ENCODE peak calls at places on chromosome 15, in six cellular contexts. M is fibroblast of lung, Z is RWPE2, G is right atrium auricular region, E is body of pancreas, B is left ventricle myocardium inferior. L is an unnamed sample. For H3K27me3 and H3K4me1, the result is how much of the 10 kb centered on the place peaks cover.

GRCh38 chr15:37518436-37518835 is 416.0 kb upstream of the TMCO5A start:
- DNase-seq in E (no peak), G (no peak), Z (no peak), B (no peak), M (no peak), L (no peak)

GRCh38 chr15:75713338-75713895 is 769 bp upstream of the CSPG4 start:
- DNase-seq in G (no peak), B (no peak), M (peak), E (no peak), Z (no peak), L (peak)

GRCh38 chr15:60000824-60001641 is 3.1 kb upstream of the FOXB1 start:
- DNase-seq in B (no peak), Z (no peak), M (peak), G (no peak), E (no peak), L (no peak)

GRCh38 chr15:36931434-36931833 is 168.9 kb downstream of the MEIS2 start:
- DNase-seq in Z (no peak), G (no peak), B (no peak), E (no peak), M (no peak), L (no peak)

GRCh38 chr15:100030586-100031249 is 297.5 kb upstream of the LYSMD4 start:
- DNase-seq in E (no peak), M (peak), Z (no peak), B (no peak), G (no peak), L (no peak)

GRCh38 chr15:87623832-87624231 is 632.7 kb downstream of the NTRK3 start:
- DNase-seq in Z (no peak), M (no peak), G (no peak), B (no peak), E (no peak), L (no peak)

GRCh38 chr15:80183886-80184285 is 31.1 kb downstream of the FAH start:
- DNase-seq in G (no peak), M (peak), E (no peak), Z (no peak), B (no peak), L (no peak)

GRCh38 chr15:81955709-81956108 is 90.1 kb downstream of the MEX3B start:
- DNase-seq in G (no peak), Z (no peak), M (peak), B (no peak), E (no peak), L (no peak)

GRCh38 chr15:67409175-67409574 is 111.8 kb upstream of the C15orf61 start:
- DNase-seq in Z (no peak), M (no peak), G (no peak), E (no peak), B (no peak), L (no peak)

GRCh38 chr15:78737187-78737820 is 74.0 kb downstream of the ADAMTS7 start:
- DNase-seq in Z (peak), M (no peak), B (no peak), G (peak), E (no peak), L (no peak)

GRCh38 chr15:69809421-69809820 is 288.3 kb downstream of the TLE3 start:
- DNase-seq in E (no peak), Z (no peak), G (no peak), B (no peak), M (no peak), L (no peak)

GRCh38 chr15:68145706-68146105 is 59.4 kb downstream of the CALML4 start:
- DNase-seq in M (no peak), Z (no peak), G (no peak), B (no peak), E (no peak), L (no peak)

GRCh38 chr15:77028451-77029165 is 33.7 kb downstream of the PSTPIP1 start:
- DNase-seq in M (no peak), E (peak), B (no peak), G (no peak), Z (peak), L (no peak)

GRCh38 chr15:23628612-23629233 is 18.9 kb downstream of the MAGEL2 start:
- DNase-seq in B (no peak), E (no peak), M (no peak), G (no peak), Z (no peak), L (no peak)

GRCh38 chr15:76011611-76012010 is 613 bp downstream of the NRG4 start:
- DNase-seq in G (no peak), M (peak), B (no peak), E (no peak), Z (no peak), L (no peak)

GRCh38 chr15:90099072-90099867 is 3.0 kb downstream of the IDH2 start:
- DNase-seq in G (no peak), E (no peak), Z (no peak), M (no peak), B (no peak), L (no peak)

GRCh38 chr15:37071134-37071533 is 29.2 kb downstream of the MEIS2 start:
- DNase-seq in G (no peak), B (no peak), M (no peak), Z (no peak), E (no peak), L (peak)

DNA sequence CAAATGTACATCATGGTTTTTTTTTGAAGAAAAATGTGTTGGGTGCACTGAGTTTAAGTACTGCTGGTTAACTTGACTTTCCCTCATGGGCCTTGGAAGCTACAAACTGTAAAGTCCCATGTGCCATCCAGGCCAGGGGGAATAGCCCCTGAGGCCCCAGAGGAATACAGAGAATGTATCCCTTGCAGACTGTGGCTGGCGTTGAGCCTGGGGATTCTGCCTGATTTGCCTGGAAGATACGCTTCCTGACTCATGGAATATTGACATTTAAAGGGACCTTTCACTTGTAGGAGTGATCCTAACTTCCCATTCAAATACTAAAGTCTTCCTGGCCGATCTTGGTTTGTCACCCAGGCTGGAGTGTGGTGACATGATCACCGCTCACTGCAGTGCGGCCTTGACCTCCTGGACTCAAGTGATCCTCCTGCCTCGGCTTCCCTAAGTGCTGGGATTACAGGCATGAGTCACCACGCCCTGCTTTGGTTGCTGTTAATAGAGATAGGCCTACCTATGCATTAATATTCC is 42.0 kb downstream of the ADAMTSL3 start:
- DNase-seq in Z (no peak), E (no peak), G (no peak), B (no peak), M (no peak), L (peak)
- H3K4me3 ChIP-seq in Z (no peak), E (no peak), G (no peak), B (no peak), M (no peak), L (no peak)

DNA sequence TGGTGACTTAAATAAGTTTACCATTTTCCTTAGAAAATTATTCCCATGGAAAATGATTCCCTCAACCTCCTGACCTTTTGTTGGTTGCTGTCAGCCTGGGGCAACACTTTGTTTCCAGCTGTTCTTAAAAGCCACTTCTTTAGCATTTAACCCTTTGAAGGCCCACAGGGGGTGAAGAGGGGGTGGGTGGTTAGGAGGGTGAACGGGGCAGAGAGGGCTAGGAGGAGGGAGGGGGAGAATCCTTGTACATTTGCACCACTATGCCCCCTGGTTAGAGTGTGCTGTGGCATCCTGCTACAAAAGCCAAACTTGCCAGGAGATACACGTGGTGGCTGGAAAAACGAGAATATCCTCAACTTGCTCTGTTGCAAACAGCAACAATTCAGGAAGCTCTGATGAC is 273.2 kb upstream of the RGMA start:
- DNase-seq in E (no peak), G (no peak), M (no peak), Z (no peak), B (no peak), L (no peak)
- H3K27me3 ChIP-seq in E (under half), G (under half), M (under half), Z (under half), B (half or more), L (under half)

GRCh38 chr15:63499611-63500010 is 4.8 kb upstream of the USP3 start:
- DNase-seq in M (no peak), B (no peak), G (no peak), E (no peak), Z (no peak), L (no peak)

GRCh38 chr15:63500265-63501250 is 3.8 kb upstream of the USP3 start:
- DNase-seq in Z (no peak), B (no peak), M (no peak), G (no peak), E (peak), L (no peak)

GRCh38 chr15:63497642-63498100 is 6.7 kb upstream of the USP3 start:
- DNase-seq in B (peak), E (no peak), Z (no peak), M (no peak), G (no peak), L (peak)

GRCh38 chr15:63501256-63502089 is 2.9 kb upstream of the USP3 start:
- DNase-seq in E (peak), G (peak), M (peak), B (peak), Z (peak), L (peak)

DNA sequence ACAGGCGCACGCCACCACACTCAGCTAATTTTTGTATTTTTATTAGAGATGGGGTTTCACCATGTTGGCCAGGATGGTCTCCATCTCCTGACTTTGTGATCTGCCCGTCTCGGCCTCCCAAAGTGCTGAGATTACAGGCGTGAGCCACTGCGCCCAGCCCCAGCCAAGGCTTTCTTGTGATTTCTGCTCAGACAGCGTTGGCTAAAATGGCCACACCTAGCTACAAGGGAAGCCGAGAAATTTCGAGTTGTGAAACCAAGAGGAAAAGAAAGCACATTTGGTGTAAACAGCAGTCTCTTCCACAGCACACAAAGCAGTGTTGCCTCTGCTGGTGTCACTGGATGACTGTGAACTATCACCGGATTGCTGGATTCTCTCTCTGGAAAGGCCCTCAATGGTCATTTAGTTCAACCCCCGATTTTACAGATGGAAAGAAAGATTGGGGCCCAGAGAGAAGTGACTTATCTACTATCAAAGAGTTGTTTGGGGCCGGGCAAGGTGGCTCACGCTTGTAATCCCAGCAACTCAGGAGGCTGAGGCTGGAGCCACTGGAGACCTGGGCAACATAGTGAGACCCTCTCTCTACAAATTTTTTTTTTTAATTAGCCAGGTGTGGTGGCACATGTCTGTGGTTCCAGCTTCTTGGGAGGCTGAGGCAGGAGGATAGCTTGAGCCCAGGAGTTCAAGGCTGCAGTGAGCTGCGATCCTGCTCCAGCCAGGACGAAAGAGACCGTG is 5.4 kb upstream of the USP3 start:
- DNase-seq in B (no peak), E (no peak), G (no peak), M (no peak), Z (no peak), L (peak)
- H3K4me1 ChIP-seq in B (under half), E (under half), G (under half), M (under half), Z (under half), L (under half)

GRCh38 chr15:35696767-35697231 is 150.8 kb upstream of the DPH6 start:
- DNase-seq in E (no peak), Z (no peak), B (no peak), M (peak), G (no peak), L (no peak)

GRCh38 chr15:35695002-35695401 is 149.0 kb upstream of the DPH6 start:
- DNase-seq in Z (no peak), E (no peak), M (no peak), G (no peak), B (no peak), L (no peak)

GRCh38 chr15:35698978-35699377 is 153.0 kb upstream of the DPH6 start:
- DNase-seq in Z (no peak), E (no peak), B (no peak), G (no peak), M (no peak), L (no peak)

GRCh38 chr15:35698331-35698730 is 152.4 kb upstream of the DPH6 start:
- DNase-seq in M (no peak), B (no peak), Z (no peak), G (no peak), E (no peak), L (no peak)

GRCh38 chr15:35697549-35698299 is 151.8 kb upstream of the DPH6 start:
- DNase-seq in M (peak), G (no peak), B (no peak), E (peak), Z (no peak), L (no peak)
- H3K4me3 ChIP-seq in M (no peak), G (no peak), B (peak), E (no peak), Z (no peak), L (no peak)